ENCODE peak calls at places on chromosomes 1 and 21, in six cellular contexts. One of them, this sample, is unnamed. For H3K36me3, the result is how much of the 10 kb centered on the place peaks cover.

GRCh38 chr21:31254131-31254530 is 89.9 kb downstream of the TIAM1 start:
- DNase-seq in mesendoderm: no peak
- DNase-seq in neuronal stem cell: no peak
- DNase-seq in H1: no peak
- DNase-seq in mesenchymal stem cell: no peak
- DNase-seq in IMR-90: no peak
- DNase-seq in this sample: peak

GRCh38 chr1:202252271-202252670 is 58.7 kb downstream of the LGR6 start:
- DNase-seq in IMR-90: no peak
- DNase-seq in mesenchymal stem cell: no peak
- DNase-seq in H1: no peak
- DNase-seq in neuronal stem cell: no peak
- DNase-seq in mesendoderm: no peak
- DNase-seq in this sample: no peak

GRCh38 chr1:23522244-23523013 is 8.6 kb downstream of the E2F2 start:
- DNase-seq in mesendoderm: no peak
- DNase-seq in H1: no peak
- DNase-seq in neuronal stem cell: no peak
- DNase-seq in IMR-90: peak
- DNase-seq in mesenchymal stem cell: peak
- DNase-seq in this sample: no peak

GRCh38 chr1:39754906-39755504 is 16.1 kb downstream of the OXCT2 start:
- DNase-seq in H1: no peak
- DNase-seq in neuronal stem cell: no peak
- DNase-seq in mesendoderm: peak
- DNase-seq in mesenchymal stem cell: no peak
- DNase-seq in IMR-90: no peak
- DNase-seq in this sample: no peak

GRCh38 chr1:175197536-175197935 is 5.0 kb upstream of the KIAA0040 start:
- DNase-seq in neuronal stem cell: no peak
- DNase-seq in IMR-90: no peak
- DNase-seq in H1: no peak
- DNase-seq in mesenchymal stem cell: peak
- DNase-seq in mesendoderm: no peak
- DNase-seq in this sample: peak

GRCh38 chr1:152191260-152191659 is 32.2 kb upstream of the RPTN start:
- DNase-seq in neuronal stem cell: no peak
- DNase-seq in H1: no peak
- DNase-seq in IMR-90: no peak
- DNase-seq in mesenchymal stem cell: no peak
- DNase-seq in mesendoderm: no peak
- DNase-seq in this sample: no peak

GRCh38 chr1:20361805-20362381 is 71.2 kb downstream of the VWA5B1 start:
- DNase-seq in mesenchymal stem cell: peak
- DNase-seq in IMR-90: peak
- DNase-seq in H1: peak
- DNase-seq in neuronal stem cell: peak
- DNase-seq in mesendoderm: peak
- DNase-seq in this sample: peak

GRCh38 chr1:89302697-89303332 is 30.2 kb upstream of the GBP5 start:
- DNase-seq in IMR-90: no peak
- DNase-seq in mesenchymal stem cell: no peak
- DNase-seq in mesendoderm: no peak
- DNase-seq in H1: no peak
- DNase-seq in neuronal stem cell: no peak
- DNase-seq in this sample: no peak

GRCh38 chr1:3547055-3548005 is 64.0 kb downstream of the MEGF6 start:
- DNase-seq in neuronal stem cell: no peak
- DNase-seq in mesendoderm: peak
- DNase-seq in H1: no peak
- DNase-seq in IMR-90: no peak
- DNase-seq in mesenchymal stem cell: no peak
- DNase-seq in this sample: peak

GRCh38 chr1:160108888-160109662 is 6.5 kb upstream of the ATP1A2 start:
- DNase-seq in mesenchymal stem cell: peak
- DNase-seq in H1: no peak
- DNase-seq in neuronal stem cell: no peak
- DNase-seq in mesendoderm: peak
- DNase-seq in IMR-90: peak
- DNase-seq in this sample: peak

GRCh38 chr1:29249170-29249691 is 12.9 kb downstream of the PTPRU start:
- DNase-seq in mesenchymal stem cell: peak
- DNase-seq in H1: peak
- DNase-seq in neuronal stem cell: no peak
- DNase-seq in IMR-90: peak
- DNase-seq in mesendoderm: peak
- DNase-seq in this sample: no peak
- H2AK5ac ChIP-seq in mesenchymal stem cell: no peak
- H2AK5ac ChIP-seq in H1: peak
- H2AK5ac ChIP-seq in neuronal stem cell: peak
- H2AK5ac ChIP-seq in IMR-90: peak
- H2AK5ac ChIP-seq in mesendoderm: peak
- H2AK5ac ChIP-seq in this sample: peak

GRCh38 chr1:54339126-54339525 is 67.1 kb downstream of the SSBP3 start:
- DNase-seq in mesendoderm: peak
- DNase-seq in IMR-90: no peak
- DNase-seq in H1: no peak
- DNase-seq in neuronal stem cell: no peak
- DNase-seq in mesenchymal stem cell: no peak
- DNase-seq in this sample: no peak
- H3K36me3 ChIP-seq in mesendoderm: under half
- H3K36me3 ChIP-seq in IMR-90: under half
- H3K36me3 ChIP-seq in H1: under half
- H3K36me3 ChIP-seq in neuronal stem cell: half or more
- H3K36me3 ChIP-seq in mesenchymal stem cell: under half
- H3K36me3 ChIP-seq in this sample: under half

DNA sequence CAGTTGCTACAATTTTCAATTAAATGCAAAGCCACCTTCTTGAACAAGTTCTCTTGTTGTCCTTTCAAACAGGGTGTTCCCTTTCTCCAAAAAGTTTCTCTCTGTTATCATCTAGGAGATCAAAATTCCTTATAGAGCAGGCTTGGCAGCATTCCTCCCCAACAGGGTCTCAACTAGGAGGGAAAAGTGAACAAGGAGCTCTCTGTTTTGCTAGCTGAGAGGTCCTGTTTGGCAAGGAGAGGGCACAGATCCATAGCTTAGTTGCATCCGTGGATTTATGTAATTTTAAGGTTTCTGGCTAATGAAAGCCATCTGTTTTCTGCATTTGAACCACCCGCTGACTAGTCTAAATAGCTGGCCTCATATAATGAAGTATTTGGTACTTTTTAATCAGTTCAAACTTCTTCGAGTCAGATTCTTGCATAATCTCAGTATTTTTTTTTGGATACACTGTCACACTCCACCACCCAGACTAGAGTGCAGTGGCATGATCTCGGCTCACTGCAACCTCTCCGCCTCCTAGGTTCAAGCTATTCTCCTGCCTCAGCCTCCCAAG is 54.0 kb downstream of the APP start:
- DNase-seq in mesendoderm: peak
- DNase-seq in H1: no peak
- DNase-seq in mesenchymal stem cell: no peak
- DNase-seq in IMR-90: peak
- DNase-seq in neuronal stem cell: no peak
- DNase-seq in this sample: peak
- H2AK5ac ChIP-seq in mesendoderm: no peak
- H2AK5ac ChIP-seq in H1: no peak
- H2AK5ac ChIP-seq in mesenchymal stem cell: no peak
- H2AK5ac ChIP-seq in IMR-90: peak
- H2AK5ac ChIP-seq in neuronal stem cell: no peak
- H2AK5ac ChIP-seq in this sample: peak

GRCh38 chr1:15722411-15722810 is 13.6 kb upstream of the SLC25A34 start:
- DNase-seq in IMR-90: no peak
- DNase-seq in mesenchymal stem cell: no peak
- DNase-seq in H1: no peak
- DNase-seq in neuronal stem cell: no peak
- DNase-seq in mesendoderm: no peak
- DNase-seq in this sample: peak

GRCh38 chr1:15722836-15723542 is 13.1 kb upstream of the SLC25A34 start:
- DNase-seq in IMR-90: no peak
- DNase-seq in H1: no peak
- DNase-seq in mesenchymal stem cell: no peak
- DNase-seq in neuronal stem cell: no peak
- DNase-seq in mesendoderm: peak
- DNase-seq in this sample: peak

GRCh38 chr1:15724949-15725880 is 10.8 kb upstream of the SLC25A34 start:
- DNase-seq in mesendoderm: peak
- DNase-seq in IMR-90: no peak
- DNase-seq in mesenchymal stem cell: no peak
- DNase-seq in H1: no peak
- DNase-seq in neuronal stem cell: no peak
- DNase-seq in this sample: peak

GRCh38 chr1:15726508-15726907 is 9.6 kb upstream of the SLC25A34 start:
- DNase-seq in IMR-90: no peak
- DNase-seq in mesendoderm: no peak
- DNase-seq in H1: no peak
- DNase-seq in neuronal stem cell: no peak
- DNase-seq in mesenchymal stem cell: no peak
- DNase-seq in this sample: no peak

GRCh38 chr1:15723631-15724246 is 12.3 kb upstream of the SLC25A34 start:
- DNase-seq in H1: no peak
- DNase-seq in IMR-90: no peak
- DNase-seq in mesendoderm: no peak
- DNase-seq in neuronal stem cell: no peak
- DNase-seq in mesenchymal stem cell: no peak
- DNase-seq in this sample: peak
- H3K36me3 ChIP-seq in H1: under half
- H3K36me3 ChIP-seq in IMR-90: half or more
- H3K36me3 ChIP-seq in mesendoderm: under half
- H3K36me3 ChIP-seq in neuronal stem cell: half or more
- H3K36me3 ChIP-seq in mesenchymal stem cell: half or more
- H3K36me3 ChIP-seq in this sample: under half

GRCh38 chr1:233636503-233636877 is 22.6 kb downstream of the KCNK1 start:
- DNase-seq in IMR-90: no peak
- DNase-seq in mesendoderm: no peak
- DNase-seq in H1: no peak
- DNase-seq in neuronal stem cell: no peak
- DNase-seq in mesenchymal stem cell: no peak
- DNase-seq in this sample: no peak
- H2AK5ac ChIP-seq in IMR-90: no peak
- H2AK5ac ChIP-seq in mesendoderm: peak
- H2AK5ac ChIP-seq in H1: peak
- H2AK5ac ChIP-seq in neuronal stem cell: no peak
- H2AK5ac ChIP-seq in mesenchymal stem cell: no peak
- H2AK5ac ChIP-seq in this sample: no peak

DNA sequence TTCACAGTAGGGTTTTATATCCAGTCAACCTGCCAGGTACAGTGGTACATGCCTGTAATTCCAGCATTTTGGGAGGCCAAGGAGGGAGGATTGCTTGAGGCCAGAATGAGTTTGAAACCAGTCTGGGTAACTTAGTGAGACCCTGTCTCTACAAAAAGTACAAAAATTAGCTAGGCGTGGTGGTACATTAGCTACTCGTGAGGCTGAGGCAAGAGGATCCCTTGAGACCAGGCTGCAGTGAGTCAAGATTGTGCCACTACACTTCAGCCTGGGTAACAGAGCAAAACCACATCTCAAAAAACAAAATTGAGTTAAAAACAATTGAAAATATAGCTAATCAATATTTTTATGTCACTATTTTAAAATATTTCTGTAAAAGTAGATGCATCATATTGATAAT is 33.2 kb downstream of the DDI2 start:
- DNase-seq in neuronal stem cell: no peak
- DNase-seq in mesendoderm: no peak
- DNase-seq in H1: no peak
- DNase-seq in IMR-90: no peak
- DNase-seq in mesenchymal stem cell: no peak
- DNase-seq in this sample: no peak
- H3K36me3 ChIP-seq in neuronal stem cell: half or more
- H3K36me3 ChIP-seq in mesendoderm: under half
- H3K36me3 ChIP-seq in H1: under half
- H3K36me3 ChIP-seq in IMR-90: under half
- H3K36me3 ChIP-seq in mesenchymal stem cell: half or more
- H3K36me3 ChIP-seq in this sample: under half

DNA sequence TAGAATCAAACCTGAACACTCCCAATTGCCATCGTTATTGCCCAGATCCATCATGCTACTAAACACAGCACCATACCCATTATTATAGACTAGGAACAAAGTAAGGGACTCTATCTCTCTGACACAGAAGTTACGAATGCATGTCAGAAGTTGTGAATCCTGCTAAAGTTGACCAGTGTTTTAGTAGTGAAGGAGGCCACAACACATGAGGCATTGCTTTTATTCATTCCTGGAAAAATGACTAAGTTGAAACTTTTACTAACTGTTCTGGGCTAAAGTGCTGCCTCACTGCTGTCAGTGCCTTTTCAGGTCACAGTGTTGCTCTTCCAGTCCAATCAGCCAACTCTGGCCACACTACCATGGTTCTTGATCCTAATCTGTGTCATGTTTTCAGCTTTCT is 911.1 kb downstream of the TTLL7 start:
- DNase-seq in mesenchymal stem cell: no peak
- DNase-seq in neuronal stem cell: no peak
- DNase-seq in IMR-90: no peak
- DNase-seq in H1: no peak
- DNase-seq in mesendoderm: no peak
- DNase-seq in this sample: peak
- H2AK5ac ChIP-seq in mesenchymal stem cell: no peak
- H2AK5ac ChIP-seq in neuronal stem cell: no peak
- H2AK5ac ChIP-seq in IMR-90: no peak
- H2AK5ac ChIP-seq in H1: no peak
- H2AK5ac ChIP-seq in mesendoderm: no peak
- H2AK5ac ChIP-seq in this sample: no peak

GRCh38 chr1:154213274-154213673 is 7.1 kb upstream of the CFAP141 start:
- DNase-seq in H1: no peak
- DNase-seq in mesenchymal stem cell: peak
- DNase-seq in neuronal stem cell: no peak
- DNase-seq in mesendoderm: no peak
- DNase-seq in IMR-90: peak
- DNase-seq in this sample: peak
- H3K36me3 ChIP-seq in H1: half or more
- H3K36me3 ChIP-seq in mesenchymal stem cell: half or more
- H3K36me3 ChIP-seq in neuronal stem cell: half or more
- H3K36me3 ChIP-seq in mesendoderm: under half
- H3K36me3 ChIP-seq in IMR-90: under half
- H3K36me3 ChIP-seq in this sample: under half

GRCh38 chr1:214439352-214440119 is 111.9 kb downstream of the PTPN14 start:
- DNase-seq in mesendoderm: peak
- DNase-seq in neuronal stem cell: no peak
- DNase-seq in mesenchymal stem cell: peak
- DNase-seq in IMR-90: peak
- DNase-seq in H1: no peak
- DNase-seq in this sample: peak

GRCh38 chr1:214438530-214438929 is 112.9 kb downstream of the PTPN14 start:
- DNase-seq in H1: no peak
- DNase-seq in neuronal stem cell: no peak
- DNase-seq in mesendoderm: no peak
- DNase-seq in mesenchymal stem cell: no peak
- DNase-seq in IMR-90: no peak
- DNase-seq in this sample: peak

GRCh38 chr1:214438059-214438458 is 113.3 kb downstream of the PTPN14 start:
- DNase-seq in IMR-90: no peak
- DNase-seq in mesenchymal stem cell: peak
- DNase-seq in H1: no peak
- DNase-seq in mesendoderm: peak
- DNase-seq in neuronal stem cell: no peak
- DNase-seq in this sample: peak

GRCh38 chr1:214440219-214440965 is 111.0 kb downstream of the PTPN14 start:
- DNase-seq in mesenchymal stem cell: peak
- DNase-seq in H1: no peak
- DNase-seq in neuronal stem cell: no peak
- DNase-seq in mesendoderm: peak
- DNase-seq in IMR-90: no peak
- DNase-seq in this sample: peak

GRCh38 chr1:214441119-214441518 is 110.3 kb downstream of the PTPN14 start:
- DNase-seq in mesenchymal stem cell: peak
- DNase-seq in IMR-90: peak
- DNase-seq in H1: no peak
- DNase-seq in neuronal stem cell: no peak
- DNase-seq in mesendoderm: no peak
- DNase-seq in this sample: peak
- H2AK5ac ChIP-seq in mesenchymal stem cell: peak
- H2AK5ac ChIP-seq in IMR-90: no peak
- H2AK5ac ChIP-seq in H1: no peak
- H2AK5ac ChIP-seq in neuronal stem cell: no peak
- H2AK5ac ChIP-seq in mesendoderm: no peak
- H2AK5ac ChIP-seq in this sample: no peak

This sample was measured in trophoblast cell.